ENCODE peak calls at places on chromosomes 16 and 17, in eight cellular contexts. One of them, this sample, is unnamed.
A peak's percentile ranks its signal among the peaks of the same experiment; 100 is the strongest.

GRCh38 chr16:75256871-75257343 is 5.5 kb upstream of the BCAR1 start:
- DNase-seq in Ammon's horn: no peak
- DNase-seq in NCI-H1092: no peak
- DNase-seq in A172: peak; percentile 77
- DNase-seq in HS-5: no peak
- DNase-seq in T-helper 1 cell: no peak
- DNase-seq in nucleus accumbens: peak; percentile 35
- DNase-seq in DMS153: no peak
- DNase-seq in this sample: no peak

GRCh38 chr16:87344931-87345631 is 27.9 kb upstream of the C16orf95 start:
- DNase-seq in Ammon's horn: no peak
- DNase-seq in NCI-H1092: no peak
- DNase-seq in A172: no peak
- DNase-seq in HS-5: no peak
- DNase-seq in T-helper 1 cell: peak; percentile 41
- DNase-seq in nucleus accumbens: no peak
- DNase-seq in DMS153: peak; percentile 86
- DNase-seq in this sample: no peak

GRCh38 chr17:42675984-42676423 is 790 bp downstream of the PLEKHH3 start:
- DNase-seq in Ammon's horn: no peak
- DNase-seq in NCI-H1092: peak; percentile 33
- DNase-seq in A172: no peak
- DNase-seq in HS-5: no peak
- DNase-seq in T-helper 1 cell: no peak
- DNase-seq in nucleus accumbens: no peak
- DNase-seq in DMS153: no peak
- DNase-seq in this sample: no peak

GRCh38 chr17:50181601-50182345 is 16.0 kb downstream of the SGCA start:
- DNase-seq in Ammon's horn: no peak
- DNase-seq in NCI-H1092: no peak
- DNase-seq in A172: no peak
- DNase-seq in HS-5: no peak
- DNase-seq in T-helper 1 cell: no peak
- DNase-seq in nucleus accumbens: no peak
- DNase-seq in DMS153: no peak
- DNase-seq in this sample: no peak

GRCh38 chr16:11401161-11402050 is 56.1 kb downstream of the RMI2 start:
- DNase-seq in Ammon's horn: no peak
- DNase-seq in NCI-H1092: no peak
- DNase-seq in A172: no peak
- DNase-seq in HS-5: no peak
- DNase-seq in T-helper 1 cell: no peak
- DNase-seq in nucleus accumbens: no peak
- DNase-seq in DMS153: peak; percentile 19
- DNase-seq in this sample: no peak

GRCh38 chr16:85444879-85445778 is 168.0 kb upstream of the GSE1 start:
- DNase-seq in Ammon's horn: peak; percentile 72
- DNase-seq in NCI-H1092: peak; percentile 95
- DNase-seq in A172: no peak
- DNase-seq in HS-5: no peak
- DNase-seq in T-helper 1 cell: no peak
- DNase-seq in nucleus accumbens: no peak
- DNase-seq in DMS153: peak; percentile 89
- DNase-seq in this sample: no peak

GRCh38 chr16:11251525-11252481 is 4.2 kb downstream of the SOCS1 start:
- DNase-seq in Ammon's horn: peak; percentile 41
- DNase-seq in NCI-H1092: no peak
- DNase-seq in A172: peak; percentile 59
- DNase-seq in HS-5: no peak
- DNase-seq in T-helper 1 cell: peak; percentile 66
- DNase-seq in nucleus accumbens: no peak
- DNase-seq in DMS153: no peak
- DNase-seq in this sample: no peak

GRCh38 chr17:11506635-11507034 is 91.6 kb upstream of the DNAH9 start:
- DNase-seq in Ammon's horn: no peak
- DNase-seq in NCI-H1092: no peak
- DNase-seq in A172: no peak
- DNase-seq in HS-5: no peak
- DNase-seq in T-helper 1 cell: no peak
- DNase-seq in nucleus accumbens: no peak
- DNase-seq in DMS153: no peak
- DNase-seq in this sample: no peak

GRCh38 chr17:64009571-64010402 is 10.6 kb downstream of the ICAM2 start:
- DNase-seq in Ammon's horn: no peak
- DNase-seq in NCI-H1092: no peak
- DNase-seq in A172: no peak
- DNase-seq in HS-5: no peak
- DNase-seq in T-helper 1 cell: no peak
- DNase-seq in nucleus accumbens: no peak
- DNase-seq in DMS153: no peak
- DNase-seq in this sample: no peak

GRCh38 chr17:81869221-81870154 is 1.6 kb downstream of the ARHGDIA start:
- DNase-seq in Ammon's horn: no peak
- DNase-seq in NCI-H1092: no peak
- DNase-seq in A172: no peak
- DNase-seq in HS-5: no peak
- DNase-seq in T-helper 1 cell: no peak
- DNase-seq in nucleus accumbens: no peak
- DNase-seq in DMS153: no peak
- DNase-seq in this sample: no peak

This sample was measured in BJ.